ENCODE peak calls at places on chromosomes 12 and 14, in seven cellular contexts. One of them, this sample, is unnamed.

GRCh38 chr14:92258934-92259333 is 64.0 kb upstream of the SLC24A4 start:
- DNase-seq in cardiac muscle cell: no peak
- DNase-seq in activated CD4-positive, alpha-beta T cell treated with anti-CD3 and anti-CD28 coated beads, Interleukin-2, amount 50 U/mL, for 1 hour: no peak
- DNase-seq in WTC11: no peak
- DNase-seq in amniotic epithelial cell: no peak
- DNase-seq in stimulated activated CD8-positive, alpha-beta memory T cell treated with anti-CD3 and anti-CD28 coated beads, Interleukin-7, amount 100 ng/mL, for 4 hours: no peak
- DNase-seq in T-helper 1 cell: no peak
- DNase-seq in this sample: no peak

GRCh38 chr12:16913832-16914490 is 308.0 kb upstream of the LMO3 start:
- DNase-seq in WTC11: no peak
- DNase-seq in activated CD4-positive, alpha-beta T cell treated with anti-CD3 and anti-CD28 coated beads, Interleukin-2, amount 50 U/mL, for 1 hour: no peak
- DNase-seq in amniotic epithelial cell: no peak
- DNase-seq in T-helper 1 cell: no peak
- DNase-seq in cardiac muscle cell: no peak
- DNase-seq in stimulated activated CD8-positive, alpha-beta memory T cell treated with anti-CD3 and anti-CD28 coated beads, Interleukin-7, amount 100 ng/mL, for 4 hours: no peak
- DNase-seq in this sample: no peak

GRCh38 chr12:19572920-19573558 is 133.7 kb downstream of the AEBP2 start:
- DNase-seq in amniotic epithelial cell: peak; percentile 68
- DNase-seq in stimulated activated CD8-positive, alpha-beta memory T cell treated with anti-CD3 and anti-CD28 coated beads, Interleukin-7, amount 100 ng/mL, for 4 hours: no peak
- DNase-seq in cardiac muscle cell: peak; percentile 47
- DNase-seq in T-helper 1 cell: no peak
- DNase-seq in activated CD4-positive, alpha-beta T cell treated with anti-CD3 and anti-CD28 coated beads, Interleukin-2, amount 50 U/mL, for 1 hour: no peak
- DNase-seq in WTC11: peak; percentile 57
- DNase-seq in this sample: peak; percentile 38

GRCh38 chr14:79179985-79180384 is 1009.8 kb downstream of the NRXN3 start:
- DNase-seq in amniotic epithelial cell: no peak
- DNase-seq in stimulated activated CD8-positive, alpha-beta memory T cell treated with anti-CD3 and anti-CD28 coated beads, Interleukin-7, amount 100 ng/mL, for 4 hours: no peak
- DNase-seq in cardiac muscle cell: no peak
- DNase-seq in T-helper 1 cell: no peak
- DNase-seq in activated CD4-positive, alpha-beta T cell treated with anti-CD3 and anti-CD28 coated beads, Interleukin-2, amount 50 U/mL, for 1 hour: no peak
- DNase-seq in WTC11: no peak
- DNase-seq in this sample: no peak

GRCh38 chr14:72524230-72524629 is 369.7 kb downstream of the DPF3 start:
- DNase-seq in amniotic epithelial cell: no peak
- DNase-seq in stimulated activated CD8-positive, alpha-beta memory T cell treated with anti-CD3 and anti-CD28 coated beads, Interleukin-7, amount 100 ng/mL, for 4 hours: no peak
- DNase-seq in activated CD4-positive, alpha-beta T cell treated with anti-CD3 and anti-CD28 coated beads, Interleukin-2, amount 50 U/mL, for 1 hour: no peak
- DNase-seq in WTC11: no peak
- DNase-seq in cardiac muscle cell: no peak
- DNase-seq in T-helper 1 cell: no peak
- DNase-seq in this sample: no peak

GRCh38 chr12:14275886-14276285 is 89.6 kb upstream of the ATF7IP start:
- DNase-seq in stimulated activated CD8-positive, alpha-beta memory T cell treated with anti-CD3 and anti-CD28 coated beads, Interleukin-7, amount 100 ng/mL, for 4 hours: no peak
- DNase-seq in cardiac muscle cell: no peak
- DNase-seq in T-helper 1 cell: no peak
- DNase-seq in amniotic epithelial cell: no peak
- DNase-seq in WTC11: no peak
- DNase-seq in activated CD4-positive, alpha-beta T cell treated with anti-CD3 and anti-CD28 coated beads, Interleukin-2, amount 50 U/mL, for 1 hour: no peak
- DNase-seq in this sample: no peak

GRCh38 chr12:123859035-123859434 is 96.9 kb downstream of the DNAH10 start:
- DNase-seq in activated CD4-positive, alpha-beta T cell treated with anti-CD3 and anti-CD28 coated beads, Interleukin-2, amount 50 U/mL, for 1 hour: no peak
- DNase-seq in amniotic epithelial cell: no peak
- DNase-seq in WTC11: peak; percentile 44
- DNase-seq in stimulated activated CD8-positive, alpha-beta memory T cell treated with anti-CD3 and anti-CD28 coated beads, Interleukin-7, amount 100 ng/mL, for 4 hours: no peak
- DNase-seq in cardiac muscle cell: no peak
- DNase-seq in T-helper 1 cell: no peak
- DNase-seq in this sample: no peak

GRCh38 chr12:20963303-20963702 is 152.8 kb downstream of the SLCO1B3 start:
- DNase-seq in stimulated activated CD8-positive, alpha-beta memory T cell treated with anti-CD3 and anti-CD28 coated beads, Interleukin-7, amount 100 ng/mL, for 4 hours: no peak
- DNase-seq in WTC11: no peak
- DNase-seq in T-helper 1 cell: no peak
- DNase-seq in cardiac muscle cell: no peak
- DNase-seq in amniotic epithelial cell: no peak
- DNase-seq in activated CD4-positive, alpha-beta T cell treated with anti-CD3 and anti-CD28 coated beads, Interleukin-2, amount 50 U/mL, for 1 hour: no peak
- DNase-seq in this sample: no peak

GRCh38 chr12:15209782-15210181 is 11.4 kb downstream of the RERG start:
- DNase-seq in T-helper 1 cell: no peak
- DNase-seq in stimulated activated CD8-positive, alpha-beta memory T cell treated with anti-CD3 and anti-CD28 coated beads, Interleukin-7, amount 100 ng/mL, for 4 hours: no peak
- DNase-seq in amniotic epithelial cell: peak; percentile 82
- DNase-seq in activated CD4-positive, alpha-beta T cell treated with anti-CD3 and anti-CD28 coated beads, Interleukin-2, amount 50 U/mL, for 1 hour: no peak
- DNase-seq in cardiac muscle cell: no peak
- DNase-seq in WTC11: no peak
- DNase-seq in this sample: no peak

GRCh38 chr12:131796754-131797587 is 31.2 kb upstream of the MMP17 start:
- DNase-seq in stimulated activated CD8-positive, alpha-beta memory T cell treated with anti-CD3 and anti-CD28 coated beads, Interleukin-7, amount 100 ng/mL, for 4 hours: no peak
- DNase-seq in amniotic epithelial cell: no peak
- DNase-seq in WTC11: peak; percentile 65
- DNase-seq in cardiac muscle cell: no peak
- DNase-seq in activated CD4-positive, alpha-beta T cell treated with anti-CD3 and anti-CD28 coated beads, Interleukin-2, amount 50 U/mL, for 1 hour: no peak
- DNase-seq in T-helper 1 cell: no peak
- DNase-seq in this sample: no peak

This sample was measured in HT-29.